ENCODE peak calls at places on chromosomes 13 and 19, in four cellular contexts. B is right atrium auricular region; A is activated CD8-positive, alpha-beta memory T cell treated with anti-CD3 and anti-CD28 coated beads for 1 hour; C is lung microvascular endothelial cell. T is an unnamed sample.

GRCh38 chr19:1449467-1450442 is at the start of gene APC2:
- DNase-seq in B (no peak), A (no peak), C (no peak), T (no peak)

GRCh38 chr19:4711211-4711610 is 12.4 kb downstream of the DPP9 start:
- DNase-seq in B (no peak), A (no peak), C (no peak), T (no peak)

GRCh38 chr19:10207026-10207425 is 12.3 kb upstream of the DNMT1 start:
- DNase-seq in B (no peak), A (no peak), C (no peak), T (no peak)

GRCh38 chr19:49415102-49415809 is 8.0 kb downstream of the PTH2 start:
- DNase-seq in B (no peak), A (no peak), C (no peak), T (no peak)

GRCh38 chr19:50728084-50728737 is 5.0 kb downstream of the CLEC11A start:
- DNase-seq in B (peak), A (peak), C (peak), T (peak)

GRCh38 chr13:57286511-57287098 is 119.6 kb downstream of the PRR20E start:
- DNase-seq in B (no peak), A (no peak), C (no peak), T (no peak)

GRCh38 chr19:17766543-17767131 is 15.4 kb downstream of the FCHO1 start:
- DNase-seq in B (peak), A (no peak), C (peak), T (peak)

GRCh38 chr13:48579167-48579918 is 46.5 kb upstream of the RCBTB2 start:
- DNase-seq in B (no peak), A (no peak), C (no peak), T (peak)

GRCh38 chr13:105474983-105475382 is 1060.5 kb downstream of the EFNB2 start:
- DNase-seq in B (no peak), A (no peak), C (no peak), T (no peak)

GRCh38 chr19:10285393-10285792 is 1.4 kb upstream of the ICAM4 start:
- DNase-seq in B (no peak), A (no peak), C (no peak), T (no peak)

GRCh38 chr13:26007774-26008173 is 44.0 kb downstream of the SHISA2 start:
- DNase-seq in B (no peak), A (no peak), C (peak), T (no peak)

GRCh38 chr19:4969772-4970531 is 1.0 kb downstream of the KDM4B start:
- DNase-seq in B (no peak), A (no peak), C (no peak), T (peak)

GRCh38 chr13:59677966-59678814 is 485.5 kb downstream of the DIAPH3 start:
- DNase-seq in B (no peak), A (no peak), C (peak), T (peak)

GRCh38 chr19:18696023-18696422 is 12.5 kb downstream of the CRTC1 start:
- DNase-seq in B (no peak), A (no peak), C (no peak), T (no peak)

GRCh38 chr13:97296740-97297139 is 74.6 kb downstream of the MBNL2 start:
- DNase-seq in B (no peak), A (no peak), C (no peak), T (no peak)

GRCh38 chr13:111937763-111938375 is 129.1 kb upstream of the SOX1 start:
- DNase-seq in B (peak), A (no peak), C (no peak), T (no peak)

GRCh38 chr13:45396548-45397095 is 21.6 kb downstream of the SLC25A30 start:
- DNase-seq in B (no peak), A (no peak), C (peak), T (no peak)

GRCh38 chr13:100674363-100674847 is at the start of gene TMTC4:
- DNase-seq in B (no peak), A (no peak), C (no peak), T (no peak)

GRCh38 chr19:10431254-10431942 is 11.1 kb downstream of the PDE4A start:
- DNase-seq in B (no peak), A (no peak), C (peak), T (peak)

GRCh38 chr13:28401303-28402056 is 93.4 kb downstream of the FLT1 start:
- DNase-seq in B (no peak), A (no peak), C (peak), T (no peak)

GRCh38 chr19:19385131-19385899 is 20.2 kb upstream of the GATAD2A start:
- DNase-seq in B (peak), A (peak), C (peak), T (peak)

GRCh38 chr13:47474326-47474725 is 526.7 kb downstream of the SUCLA2 start:
- DNase-seq in B (no peak), A (no peak), C (no peak), T (no peak)

GRCh38 chr13:110913322-110913721 is 1.5 kb downstream of the ANKRD10 start:
- DNase-seq in B (no peak), A (no peak), C (peak), T (peak)

GRCh38 chr13:97223711-97224461 is 1.8 kb downstream of the MBNL2 start:
- DNase-seq in B (peak), A (no peak), C (peak), T (no peak)

GRCh38 chr19:46480409-46480808 is 9.0 kb upstream of the PNMA8A start:
- DNase-seq in B (no peak), A (no peak), C (no peak), T (no peak)

GRCh38 chr19:38535212-38535611 is 82.5 kb downstream of the MAP4K1 start:
- DNase-seq in B (no peak), A (no peak), C (no peak), T (no peak)

GRCh38 chr13:46603165-46603603 is 50.2 kb downstream of the LRCH1 start:
- DNase-seq in B (no peak), A (no peak), C (peak), T (no peak)

GRCh38 chr13:31756346-31756745 is 17.0 kb downstream of the RXFP2 start:
- DNase-seq in B (no peak), A (no peak), C (no peak), T (no peak)

GRCh38 chr13:73681015-73681414 is 453.2 kb downstream of the KLF12 start:
- DNase-seq in B (no peak), A (no peak), C (no peak), T (no peak)

GRCh38 chr19:1860133-1860775 is 3.1 kb downstream of the KLF16 start:
- DNase-seq in B (no peak), A (no peak), C (peak), T (peak)

GRCh38 chr19:30387311-30388115 is 15.3 kb downstream of the ZNF536 start:
- DNase-seq in B (peak), A (no peak), C (no peak), T (no peak)

GRCh38 chr13:113730145-113730750 is 28.8 kb upstream of the TMEM255B start:
- DNase-seq in B (no peak), A (no peak), C (no peak), T (no peak)

GRCh38 chr19:44718441-44719261 is 19.7 kb downstream of the CEACAM16 start:
- DNase-seq in B (peak), A (no peak), C (peak), T (no peak)

GRCh38 chr13:28429685-28430290 is 65.1 kb downstream of the FLT1 start:
- DNase-seq in B (no peak), A (no peak), C (no peak), T (no peak)

GRCh38 chr19:34218818-34219164 is 35.6 kb upstream of the GARRE1 start:
- DNase-seq in B (no peak), A (no peak), C (no peak), T (no peak)

GRCh38 chr19:3482507-3483225 is 575 bp downstream of the SMIM44 start:
- DNase-seq in B (no peak), A (no peak), C (no peak), T (no peak)

GRCh38 chr13:94641432-94641941 is 39.8 kb downstream of the GPR180 start:
- DNase-seq in B (no peak), A (no peak), C (peak), T (no peak)

T was measured in activated CD8-positive, alpha-beta T cell treated with anti-CD3 and anti-CD28 coated beads, Interleukin-2, amount 10 ng/mL, durations not matched to agents 7 days and 5 days.